ENCODE peak calls at places on chromosomes 13 and 19, in five cellular contexts. T, C, U, H and S are unnamed samples.

GRCh38 chr19:31054430-31054829 is 294.8 kb downstream of the TSHZ3 start:
- DNase-seq in T (peak), C (peak), U (no peak), H (peak), S (peak)

GRCh38 chr13:88176231-88176630 is 505.1 kb downstream of the SLITRK5 start:
- DNase-seq in T (no peak), C (no peak), U (no peak), H (no peak), S (no peak)

GRCh38 chr19:41753159-41753558 is 2.2 kb upstream of the CEACAM6 start:
- DNase-seq in T (peak), C (no peak), U (no peak), H (peak), S (peak)

GRCh38 chr13:32001392-32001768 is 30.2 kb upstream of the FRY start:
- DNase-seq in T (peak), C (no peak), U (no peak), H (peak), S (peak)

GRCh38 chr19:5952193-5953033 is 25.5 kb downstream of the RANBP3 start:
- DNase-seq in T (no peak), C (no peak), U (no peak), H (no peak), S (no peak)

GRCh38 chr13:112629161-112629560 is 41.2 kb upstream of the TUBGCP3 start:
- DNase-seq in T (no peak), C (no peak), U (no peak), H (no peak), S (no peak)

GRCh38 chr19:13023666-13024065 is 28.4 kb downstream of the NFIX start:
- DNase-seq in T (no peak), C (no peak), U (no peak), H (peak), S (no peak)

GRCh38 chr19:50549059-50549926 is 18.9 kb downstream of the LRRC4B start:
- DNase-seq in T (no peak), C (no peak), U (no peak), H (no peak), S (no peak)

GRCh38 chr13:92173254-92173653 is 774.8 kb downstream of the GPC5 start:
- DNase-seq in T (no peak), C (no peak), U (no peak), H (no peak), S (no peak)

GRCh38 chr13:52010890-52011689 is at the start of gene ATP7B:
- DNase-seq in T (peak), C (no peak), U (no peak), H (peak), S (peak)

GRCh38 chr19:6556480-6556879 is 25.7 kb downstream of the TNFSF9 start:
- DNase-seq in T (no peak), C (no peak), U (no peak), H (peak), S (no peak)

GRCh38 chr13:63124863-63125262 is 1709.2 kb upstream of the PCDH20 start:
- DNase-seq in T (no peak), C (no peak), U (no peak), H (peak), S (no peak)

GRCh38 chr19:45217193-45217956 is 27.8 kb downstream of the EXOC3L2 start:
- DNase-seq in T (peak), C (no peak), U (no peak), H (no peak), S (no peak)

GRCh38 chr13:99626461-99627082 is 125.3 kb downstream of the TM9SF2 start:
- DNase-seq in T (no peak), C (no peak), U (no peak), H (peak), S (no peak)

GRCh38 chr13:113086031-113086750 is 19.4 kb upstream of the F7 start:
- DNase-seq in T (peak), C (no peak), U (no peak), H (no peak), S (no peak)

GRCh38 chr19:33306853-33307792 is 4.8 kb upstream of the CEBPA start:
- DNase-seq in T (no peak), C (no peak), U (no peak), H (no peak), S (no peak)

GRCh38 chr13:86922936-86923335 is 748.2 kb upstream of the SLITRK5 start:
- DNase-seq in T (no peak), C (no peak), U (no peak), H (no peak), S (no peak)

GRCh38 chr13:74229242-74229641 is 95.0 kb upstream of the KLF12 start:
- DNase-seq in T (no peak), C (no peak), U (no peak), H (peak), S (no peak)

GRCh38 chr13:101706651-101707050 is 254.2 kb downstream of the ITGBL1 start:
- DNase-seq in T (no peak), C (peak), U (no peak), H (peak), S (no peak)

GRCh38 chr19:8251025-8251472 is 41.9 kb downstream of the CERS4 start:
- DNase-seq in T (no peak), C (no peak), U (peak), H (peak), S (peak)

GRCh38 chr19:48419158-48419920 is 25.9 kb downstream of the GRIN2D start:
- DNase-seq in T (peak), C (no peak), U (peak), H (peak), S (peak)

GRCh38 chr19:58334691-58335249 is 8.0 kb downstream of the ZSCAN22 start:
- DNase-seq in T (no peak), C (no peak), U (no peak), H (no peak), S (no peak)

GRCh38 chr13:85255978-85256377 is 543.2 kb downstream of the SLITRK6 start:
- DNase-seq in T (no peak), C (no peak), U (no peak), H (no peak), S (no peak)

GRCh38 chr19:11261902-11262839 is at the start of gene DOCK6:
- DNase-seq in T (peak), C (no peak), U (no peak), H (no peak), S (peak)

GRCh38 chr13:23988546-23989122 is 91.3 kb upstream of the C1QTNF9B start:
- DNase-seq in T (no peak), C (no peak), U (no peak), H (no peak), S (no peak)

GRCh38 chr19:4051175-4052101 is 15.3 kb downstream of the ZBTB7A start:
- DNase-seq in T (no peak), C (no peak), U (peak), H (peak), S (no peak)

GRCh38 chr13:113916330-113916815 is 52.5 kb upstream of the GAS6 start:
- DNase-seq in T (no peak), C (no peak), U (no peak), H (no peak), S (no peak)

GRCh38 chr13:48411281-48412099 is 1.4 kb downstream of the LPAR6 start:
- DNase-seq in T (no peak), C (no peak), U (no peak), H (no peak), S (no peak)